ENCODE peak calls at places on chromosomes 7 and 10, in six cellular contexts. J is IMR-90, O is tibial nerve, L is HCT116, I is sigmoid colon, R is body of pancreas. G is an unnamed sample.

GRCh38 chr10:119024882-119025281 is 4.6 kb upstream of the NANOS1 start:
- DNase-seq in R (no peak), O (no peak), J (no peak), L (no peak), I (peak; percentile 37), G (no peak)

GRCh38 chr10:110460111-110460809 is 37.4 kb upstream of the DUSP5 start:
- DNase-seq in J (peak; percentile 34), R (peak; percentile 49), O (no peak), I (no peak), L (no peak), G (peak; percentile 36)

GRCh38 chr10:44879531-44879899 is 31.6 kb upstream of the TMEM72 start:
- DNase-seq in R (no peak), J (no peak), I (peak; percentile 72), O (no peak), L (no peak), G (no peak)

GRCh38 chr10:16887565-16887964 is 70.3 kb upstream of the RSU1 start:
- DNase-seq in J (peak; percentile 93), R (no peak), I (no peak), O (no peak), L (no peak), G (no peak)

GRCh38 chr7:93171606-93172226 is 23.5 kb upstream of the SAMD9L start:
- DNase-seq in R (no peak), J (no peak), O (no peak), I (no peak), L (no peak), G (no peak)

GRCh38 chr10:30873408-30873807 is 158.3 kb downstream of the ZNF438 start:
- DNase-seq in R (no peak), J (no peak), I (no peak), O (no peak), L (no peak), G (no peak)

GRCh38 chr10:103752680-103753248 is 102.6 kb downstream of the SH3PXD2A start:
- DNase-seq in O (no peak), R (peak; percentile 62), J (no peak), L (no peak), I (no peak), G (no peak)

GRCh38 chr7:34320926-34321609 is 336.9 kb upstream of the NPSR1 start:
- DNase-seq in I (no peak), R (peak; percentile 76), O (peak; percentile 15), L (peak; percentile 54), J (peak; percentile 58), G (peak; percentile 32)

GRCh38 chr7:101411477-101411954 is 48.8 kb downstream of the COL26A1 start:
- DNase-seq in R (no peak), O (no peak), L (no peak), I (no peak), J (no peak), G (no peak)

DNA sequence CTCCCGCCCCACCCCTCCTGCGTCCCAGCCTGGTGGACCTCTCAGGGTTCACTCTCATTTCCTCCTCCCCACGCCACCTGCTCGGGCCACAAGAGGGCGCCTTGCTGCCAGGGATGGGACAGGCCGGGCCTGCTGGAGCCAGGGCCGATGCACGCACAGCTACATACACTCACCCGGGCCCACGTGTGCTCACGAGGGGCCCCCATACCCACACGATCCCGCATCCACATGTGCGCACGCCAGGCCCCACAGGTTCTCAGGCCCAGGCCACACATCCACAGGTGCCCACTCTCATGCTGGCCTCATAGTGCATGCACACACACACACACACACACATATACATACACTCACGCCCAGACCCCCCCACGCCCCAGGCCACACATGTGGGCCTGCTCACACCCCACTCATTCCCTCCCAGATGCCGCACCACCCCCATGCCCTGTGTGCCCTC is 68.6 kb downstream of the LHPP start:
- DNase-seq in L (peak; percentile 62), R (peak; percentile 86), J (peak; percentile 74), O (peak; percentile 76), I (peak; percentile 93), G (peak; percentile 84)
- H3K4me3 ChIP-seq in L (no peak overlapping the region), R (no peak overlapping the region), J (no peak overlapping the region), O (no peak overlapping the region), I (no peak overlapping the region), G (no peak overlapping the region)

DNA sequence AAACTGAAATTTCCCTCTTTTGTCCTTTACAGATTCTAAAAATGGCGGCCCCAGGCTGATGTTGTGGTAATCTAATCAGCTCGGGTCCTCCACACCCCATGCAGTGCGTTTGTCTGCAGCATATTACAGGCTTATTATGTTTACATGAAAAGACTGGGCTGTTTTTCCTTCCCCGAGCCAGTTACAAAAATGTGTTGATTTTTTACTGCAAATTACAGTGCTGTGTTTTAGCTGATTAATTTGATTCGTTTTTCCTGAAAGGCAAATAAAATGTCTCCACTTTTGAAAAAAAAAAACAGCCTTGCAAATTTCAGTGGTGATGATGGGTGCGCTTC is 1.6 kb downstream of the KMT2E start:
- DNase-seq in R (peak; percentile 59), L (no peak), J (peak; percentile 41), I (no peak), O (no peak), G (peak; percentile 38)
- H3K4me1 ChIP-seq in R (peaks cover 28% of the 10 kb centered on the region), L (peaks cover 29% of the 10 kb centered on the region), J (peaks cover 1% of the 10 kb centered on the region), I (peaks cover 52% of the 10 kb centered on the region), O (no peaks in the 10 kb centered on the region), G (peaks cover 33% of the 10 kb centered on the region)

DNA sequence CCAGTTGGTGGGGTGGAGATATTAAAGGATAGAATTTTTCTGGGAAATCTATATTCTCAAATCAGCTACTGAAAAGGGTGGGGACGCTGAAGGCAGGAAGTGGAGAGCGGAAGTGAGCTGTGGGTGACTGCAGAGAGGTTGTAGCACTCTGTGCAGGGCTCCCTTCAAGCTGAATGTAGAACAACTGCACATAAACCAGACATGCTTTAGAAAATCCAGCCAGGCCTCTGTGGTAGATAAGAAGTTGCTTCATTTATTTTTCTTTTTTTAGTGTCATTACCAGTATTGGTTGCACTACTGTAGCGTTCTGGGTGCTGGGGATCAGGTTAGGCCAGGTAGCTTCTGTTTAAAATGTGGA is 127.8 kb downstream of the CELF2 start:
- DNase-seq in R (peak; percentile 15), L (no peak), O (no peak), I (no peak), J (no peak), G (peak; percentile 40)
- TF ChIP-seq POLR2A in R (no peak), L (no peak), O (no peak), I (no peak), J (no peak), G (no peak)

DNA sequence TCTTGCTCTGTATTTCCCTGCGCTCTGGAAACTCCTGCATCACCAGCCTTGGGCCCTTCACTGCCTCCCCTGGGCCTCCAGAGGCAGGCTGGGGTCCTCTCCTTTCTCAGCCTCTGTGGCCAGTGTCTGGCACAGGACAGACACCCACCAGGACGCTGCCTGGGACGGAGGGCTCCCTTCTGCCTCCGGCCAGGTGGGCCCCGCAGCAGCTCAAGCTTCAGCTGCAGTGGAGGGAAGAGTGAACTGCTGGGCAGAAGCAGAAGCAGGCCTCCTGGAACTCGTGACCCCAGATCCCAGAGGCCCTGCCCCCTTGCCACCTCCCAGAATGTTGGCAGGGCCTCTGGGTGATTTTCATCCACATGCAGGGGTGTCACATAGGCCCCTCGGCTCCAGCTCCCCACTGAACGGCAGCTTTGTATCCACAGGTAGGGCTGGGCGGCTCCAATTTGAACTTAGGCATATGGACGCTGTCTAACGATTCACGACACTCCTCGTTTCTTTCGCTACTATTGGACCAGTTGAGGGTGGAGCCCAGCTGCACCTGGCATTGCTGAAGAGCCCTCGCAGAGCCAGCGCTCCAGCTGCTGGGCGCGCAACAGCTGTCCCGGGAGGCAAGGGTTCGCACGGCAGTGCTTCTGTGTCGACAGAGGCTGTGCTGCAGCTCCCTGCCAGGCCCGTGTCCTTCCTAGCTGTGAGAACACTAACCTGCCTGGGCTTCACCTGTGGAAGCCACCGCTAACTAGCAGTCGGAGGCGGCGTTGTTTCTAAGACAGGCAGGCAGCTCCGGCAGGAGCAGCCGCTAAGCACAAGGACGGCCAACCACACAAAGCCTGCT is 18.4 kb upstream of the GPR146 start:
- DNase-seq in L (no peak), J (no peak), O (no peak), R (peak; percentile 96), I (no peak), G (no peak)
- H3K4me3 ChIP-seq in L (no peak overlapping the region), J (no peak overlapping the region), O (no peak overlapping the region), R (no peak overlapping the region), I (no peak overlapping the region), G (no peak overlapping the region)

GRCh38 chr10:51910596-51910995 is 211.2 kb upstream of the CSTF2T start:
- DNase-seq in O (no peak), L (no peak), I (no peak), R (no peak), J (no peak), G (no peak)
- H3K4me1 ChIP-seq in O (no peaks in the 10 kb centered on the region), L (no peaks in the 10 kb centered on the region), I (peaks cover 62% of the 10 kb centered on the region), R (no peaks in the 10 kb centered on the region), J (no peaks in the 10 kb centered on the region), G (no peaks in the 10 kb centered on the region)

DNA sequence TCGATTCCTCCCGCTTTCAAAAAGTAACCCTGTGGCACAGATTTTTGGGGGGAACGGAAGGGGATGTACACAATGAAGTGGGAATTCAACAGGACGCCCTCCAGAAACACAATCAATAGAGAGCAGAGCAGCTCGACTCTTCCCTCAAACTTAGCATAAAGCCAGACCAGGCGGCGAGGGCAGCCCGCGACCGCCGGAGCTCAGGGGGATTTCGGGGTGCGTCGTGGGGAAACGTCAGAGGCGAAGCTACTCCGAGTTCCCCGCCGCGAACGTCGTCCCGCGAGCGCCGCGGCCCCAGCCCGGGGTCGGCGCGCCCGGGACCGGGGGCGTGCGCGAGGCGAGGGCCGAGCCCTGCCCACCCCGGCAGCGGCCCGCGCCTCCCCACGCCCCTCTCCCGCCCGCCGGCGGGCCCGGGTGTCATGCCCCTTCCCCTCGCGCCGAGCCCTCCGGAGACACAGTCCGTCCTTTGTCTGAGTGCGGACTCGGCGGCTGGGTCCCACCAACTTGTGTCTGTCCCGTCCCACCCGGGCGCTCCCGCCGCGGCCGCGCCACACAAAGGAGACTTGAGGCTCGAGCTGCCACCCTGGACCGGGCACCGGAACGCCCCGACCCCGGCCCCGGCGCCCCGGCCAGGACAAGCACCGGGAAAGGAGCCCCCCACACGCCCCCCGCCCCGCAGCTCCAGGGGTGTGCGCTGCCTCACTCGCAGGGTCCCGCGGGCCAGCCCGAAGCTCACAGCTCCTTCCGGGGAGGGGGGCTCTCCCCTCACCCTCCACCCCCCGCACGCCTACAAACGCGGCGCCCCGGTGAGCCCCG is 650 bp downstream of the EZH2 start:
- DNase-seq in R (peak; percentile 41), O (no peak), L (no peak), J (no peak), I (peak; percentile 75), G (peak; percentile 45)
- TF ChIP-seq POLR2A in R (no peak), O (no peak), L (no peak), J (no peak), I (no peak), G (no peak)

DNA sequence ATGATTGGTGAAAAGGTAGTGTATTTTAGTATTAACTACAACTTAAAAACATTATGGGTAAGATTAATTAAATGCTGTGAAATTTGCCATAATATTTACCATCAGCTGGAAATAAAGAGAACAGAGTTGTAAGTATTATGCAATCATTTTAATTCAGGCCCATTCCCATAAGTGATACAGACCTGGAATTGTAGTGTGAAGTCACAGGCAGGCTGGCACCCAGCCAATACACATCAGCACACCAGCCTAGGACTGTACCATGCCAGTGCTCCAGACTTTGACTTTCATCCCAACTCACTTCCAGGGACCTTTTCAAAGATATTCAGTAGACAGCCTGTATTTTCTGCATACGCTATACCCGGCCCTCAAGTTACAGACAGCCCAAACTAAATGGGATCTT is 143.3 kb downstream of the TES start:
- DNase-seq in R (peak; percentile 77), J (no peak), L (no peak), I (peak; percentile 86), O (no peak), G (peak; percentile 73)
- H3K4me3 ChIP-seq in R (no peak overlapping the region), J (no peak overlapping the region), L (no peak overlapping the region), I (no peak overlapping the region), O (no peak overlapping the region), G (no peak overlapping the region)

GRCh38 chr7:22443370-22444180 is 56.4 kb downstream of the STEAP1B start:
- DNase-seq in J (peak; percentile 35), O (no peak), L (no peak), R (no peak), I (no peak), G (no peak)
- H3K4me1 ChIP-seq in J (peaks cover 2% of the 10 kb centered on the region), O (no peaks in the 10 kb centered on the region), L (peaks cover 7% of the 10 kb centered on the region), R (peaks cover 55% of the 10 kb centered on the region), I (peaks cover 7% of the 10 kb centered on the region), G (peaks cover 21% of the 10 kb centered on the region)

G was measured in heart left ventricle.